ENCODE peak calls at places on chromosomes 7 and 10, in seven cellular contexts. Q, A, G, E, X, T and V are unnamed samples.

GRCh38 chr7:101172854-101173751 is 7.0 kb downstream of the NAT16 start:
- DNase-seq in G (peak; percentile 53), A (no peak), T (peak; percentile 89), E (no peak), X (peak; percentile 80), Q (no peak), V (no peak)

GRCh38 chr7:29078286-29078685 is 68.1 kb downstream of the CPVL start:
- DNase-seq in T (no peak), G (no peak), A (no peak), E (no peak), Q (no peak), X (no peak), V (no peak)

GRCh38 chr10:120514035-120514620 is 57.1 kb downstream of the PLPP4 start:
- DNase-seq in Q (no peak), G (no peak), X (no peak), T (no peak), A (peak; percentile 36), E (no peak), V (no peak)

GRCh38 chr10:61904711-61905445 is 3.4 kb downstream of the ARID5B start:
- DNase-seq in A (peak; percentile 80), G (peak; percentile 45), Q (no peak), E (no peak), T (no peak), X (no peak), V (no peak)

GRCh38 chr7:95609277-95609971 is 13.1 kb upstream of the PDK4 start:
- DNase-seq in E (peak; percentile 56), X (peak; percentile 53), A (no peak), G (peak; percentile 52), Q (no peak), T (no peak), V (no peak)

GRCh38 chr7:27175005-27175625 is 995 bp upstream of the HOXA10 start:
- DNase-seq in A (no peak), G (peak; percentile 84), T (no peak), Q (peak; percentile 34), E (peak; percentile 37), X (no peak), V (no peak)

GRCh38 chr7:100211342-100211780 is 8.4 kb upstream of the PVRIG start:
- DNase-seq in X (no peak), Q (peak; percentile 59), T (no peak), G (no peak), E (no peak), A (peak; percentile 68), V (peak; percentile 72)

GRCh38 chr7:63789378-63790176 is 209.1 kb upstream of the ZNF722 start:
- DNase-seq in E (no peak), X (no peak), T (no peak), Q (no peak), G (no peak), A (no peak), V (no peak)

GRCh38 chr7:118185163-118185860 is 1.3 kb downstream of the LSM8 start:
- DNase-seq in G (peak; percentile 56), E (no peak), X (no peak), A (peak; percentile 19), T (no peak), Q (no peak), V (no peak)

GRCh38 chr7:4849390-4849789 is 12.4 kb downstream of the PAPOLB start:
- DNase-seq in X (no peak), A (peak; percentile 31), T (no peak), Q (no peak), G (no peak), E (no peak), V (no peak)

GRCh38 chr7:30363778-30364563 is 79.6 kb downstream of the ZNRF2 start:
- DNase-seq in A (no peak), G (no peak), Q (no peak), E (no peak), T (no peak), X (no peak), V (no peak)

GRCh38 chr7:16851829-16852228 is 30.0 kb downstream of the AGR3 start:
- DNase-seq in Q (no peak), G (no peak), A (no peak), E (peak; percentile 25), X (no peak), T (no peak), V (no peak)

GRCh38 chr10:24483701-24484100 is 240.0 kb downstream of the ARHGAP21 start:
- DNase-seq in Q (no peak), E (no peak), X (peak; percentile 68), A (no peak), G (peak; percentile 15), T (peak; percentile 73), V (no peak)

GRCh38 chr10:107152087-107152486 is 12.4 kb downstream of the SORCS1 start:
- DNase-seq in T (no peak), Q (no peak), G (no peak), E (no peak), X (no peak), A (no peak), V (no peak)

GRCh38 chr10:14822879-14823755 is 14.7 kb downstream of the CDNF start:
- DNase-seq in G (peak; percentile 46), X (no peak), T (no peak), A (peak; percentile 80), Q (no peak), E (no peak), V (peak; percentile 34)

GRCh38 chr10:132630666-132631347 is 93.2 kb downstream of the INPP5A start:
- DNase-seq in X (no peak), A (no peak), Q (peak; percentile 67), T (peak; percentile 63), G (no peak), E (peak; percentile 83), V (no peak)

GRCh38 chr10:132631348-132631735 is 93.8 kb downstream of the INPP5A start:
- DNase-seq in A (no peak), G (no peak), X (no peak), Q (peak; percentile 72), E (peak; percentile 82), T (peak; percentile 53), V (no peak)

GRCh38 chr10:132630156-132630555 is 92.6 kb downstream of the INPP5A start:
- DNase-seq in X (no peak), E (no peak), Q (peak; percentile 45), G (no peak), A (no peak), T (no peak), V (no peak)

GRCh38 chr10:132627736-132628512 is 90.3 kb downstream of the INPP5A start:
- DNase-seq in X (no peak), E (peak; percentile 72), Q (peak; percentile 81), T (peak; percentile 69), G (no peak), A (no peak), V (no peak)

GRCh38 chr10:132628966-132629900 is 91.6 kb downstream of the INPP5A start:
- DNase-seq in T (peak; percentile 49), G (no peak), A (no peak), E (no peak), X (no peak), Q (peak; percentile 52), V (no peak)
- H3K36me3 ChIP-seq in T (no peaks in the 10 kb centered on the region), G (no peaks in the 10 kb centered on the region), A (no peaks in the 10 kb centered on the region), E (no peaks in the 10 kb centered on the region), X (no peaks in the 10 kb centered on the region), Q (no peaks in the 10 kb centered on the region), V (no peaks in the 10 kb centered on the region)

DNA sequence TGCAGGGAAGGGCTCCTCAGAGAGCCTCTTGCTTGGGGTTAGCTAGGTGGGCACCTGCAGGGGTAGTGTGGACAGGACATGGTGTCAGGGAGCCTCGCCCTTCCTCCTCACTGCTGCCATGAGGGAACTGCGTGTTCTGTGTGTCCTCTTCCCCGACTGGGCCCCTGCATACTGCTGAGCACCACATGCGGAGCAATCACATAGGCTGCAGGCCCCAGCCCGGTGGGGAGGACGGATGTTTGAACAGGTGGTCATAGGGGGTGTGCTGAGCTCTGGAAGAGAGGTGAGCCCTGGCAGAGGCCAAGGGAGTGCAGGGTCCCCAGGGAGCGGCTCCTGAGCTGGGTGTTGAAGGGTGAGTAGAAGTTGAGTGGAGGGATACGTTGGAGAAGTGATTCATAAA is 48.3 kb upstream of the ZMIZ2 start:
- DNase-seq in G (no peak), E (no peak), T (peak; percentile 63), X (no peak), Q (peak; percentile 60), A (no peak), V (no peak)
- H3K36me3 ChIP-seq in G (peaks cover 71% of the 10 kb centered on the region), E (peaks cover 86% of the 10 kb centered on the region), T (no peaks in the 10 kb centered on the region), X (peaks cover 46% of the 10 kb centered on the region), Q (peaks cover 94% of the 10 kb centered on the region), A (peaks cover 82% of the 10 kb centered on the region), V (peaks cover 33% of the 10 kb centered on the region)

GRCh38 chr7:127732306-127732705 is 80.3 kb downstream of the SND1 start:
- DNase-seq in G (no peak), E (no peak), A (no peak), Q (no peak), T (no peak), X (no peak), V (no peak)

GRCh38 chr7:127733976-127734375 is 82.0 kb downstream of the SND1 start:
- DNase-seq in X (no peak), E (no peak), G (no peak), Q (no peak), A (no peak), T (no peak), V (no peak)

GRCh38 chr7:127726481-127726880 is 74.5 kb downstream of the SND1 start:
- DNase-seq in Q (no peak), T (no peak), A (no peak), E (no peak), G (no peak), X (no peak), V (no peak)

GRCh38 chr7:127731431-127732080 is 79.6 kb downstream of the SND1 start:
- DNase-seq in X (no peak), T (no peak), E (no peak), G (no peak), A (no peak), Q (no peak), V (no peak)

GRCh38 chr7:127730658-127731276 is 78.8 kb downstream of the SND1 start:
- DNase-seq in Q (no peak), X (no peak), G (no peak), E (no peak), T (peak; percentile 41), A (no peak), V (no peak)
- H3K36me3 ChIP-seq in Q (peaks cover 93% of the 10 kb centered on the region), X (peaks cover 3% of the 10 kb centered on the region), G (peaks cover 62% of the 10 kb centered on the region), E (peaks cover 40% of the 10 kb centered on the region), T (no peaks in the 10 kb centered on the region), A (peaks cover 93% of the 10 kb centered on the region), V (peaks cover 3% of the 10 kb centered on the region)

GRCh38 chr10:88113657-88114272 is 250.3 kb downstream of the PTEN start:
- DNase-seq in X (no peak), T (no peak), E (no peak), A (peak; percentile 63), Q (no peak), G (no peak), V (no peak)

GRCh38 chr10:88110355-88110754 is 246.9 kb downstream of the PTEN start:
- DNase-seq in E (no peak), A (no peak), X (no peak), G (peak; percentile 68), T (no peak), Q (no peak), V (no peak)

GRCh38 chr10:88113232-88113631 is 249.8 kb downstream of the PTEN start:
- DNase-seq in A (peak; percentile 94), Q (peak; percentile 86), E (peak; percentile 38), X (no peak), G (no peak), T (no peak), V (no peak)

GRCh38 chr10:88110822-88111221 is 247.4 kb downstream of the PTEN start:
- DNase-seq in G (no peak), E (no peak), X (no peak), A (peak; percentile 23), Q (no peak), T (no peak), V (no peak)

DNA sequence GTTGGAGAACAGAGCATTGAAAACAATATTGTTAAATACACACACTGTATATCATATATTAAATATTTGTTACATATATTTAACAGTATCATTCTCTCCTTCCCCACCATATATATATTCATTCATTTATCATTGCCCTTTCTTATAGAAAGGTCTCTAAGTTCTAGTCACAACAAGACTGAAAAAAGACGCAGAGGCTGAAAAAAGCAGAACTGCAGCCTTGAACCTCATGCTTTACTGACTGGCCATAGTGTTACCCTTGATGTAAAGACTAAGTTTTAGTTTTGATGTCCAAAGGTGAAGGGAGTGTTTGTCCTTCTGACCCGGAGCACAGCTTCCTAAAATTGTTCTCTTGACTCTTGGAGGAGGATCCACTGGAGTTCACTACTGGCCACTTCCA is 247.9 kb downstream of the PTEN start:
- DNase-seq in A (peak; percentile 38), E (no peak), Q (no peak), G (no peak), X (no peak), T (no peak), V (no peak)
- H3K36me3 ChIP-seq in A (peaks cover 13% of the 10 kb centered on the region), E (no peaks in the 10 kb centered on the region), Q (no peaks in the 10 kb centered on the region), G (no peaks in the 10 kb centered on the region), X (no peaks in the 10 kb centered on the region), T (no peaks in the 10 kb centered on the region), V (no peaks in the 10 kb centered on the region)